ENCODE peak calls at places on chromosomes 5 and 9, in four cellular contexts. E is esophagus squamous epithelium, Z is Peyer's patch, D is suprapubic skin. C is an unnamed sample.

GRCh38 chr5:30918171-30918570 is 275.3 kb upstream of the CDH6 start:
- DNase-seq in E (no peak), Z (no peak), D (no peak), C (no peak)

GRCh38 chr5:151547364-151547763 is 43.8 kb downstream of the FAT2 start:
- DNase-seq in E (no peak), Z (no peak), D (no peak), C (no peak)

GRCh38 chr5:43156388-43156787 is 35.6 kb upstream of the NIM1K start:
- DNase-seq in E (no peak), Z (no peak), D (no peak), C (no peak)

GRCh38 chr5:153610009-153610408 is 119.5 kb downstream of the GRIA1 start:
- DNase-seq in E (no peak), Z (no peak), D (no peak), C (no peak)

GRCh38 chr5:140694276-140694675 is 3.0 kb downstream of the HARS2 start:
- DNase-seq in E (no peak), Z (no peak), D (no peak), C (no peak)

GRCh38 chr5:138946831-138947560 is 71.9 kb upstream of the LRRTM2 start:
- DNase-seq in E (no peak), Z (peak), D (peak), C (no peak)

GRCh38 chr9:21626493-21626892 is 144.4 kb upstream of the IFNE start:
- DNase-seq in E (no peak), Z (no peak), D (no peak), C (no peak)

GRCh38 chr5:115463985-115464384 is 80.6 kb downstream of the FEM1C start:
- DNase-seq in E (no peak), Z (no peak), D (no peak), C (no peak)

GRCh38 chr5:65066385-65066784 is 297.7 kb downstream of the CWC27 start:
- DNase-seq in E (no peak), Z (no peak), D (no peak), C (no peak)

GRCh38 chr9:113616716-113617496 is 153.4 kb downstream of the RGS3 start:
- DNase-seq in E (no peak), Z (peak), D (peak), C (no peak)

GRCh38 chr5:19739691-19740090 is 248.3 kb downstream of the CDH18 start:
- DNase-seq in E (no peak), Z (no peak), D (no peak), C (no peak)

GRCh38 chr5:149932445-149933350 is 11.9 kb downstream of the PDE6A start:
- DNase-seq in E (no peak), Z (no peak), D (no peak), C (no peak)

GRCh38 chr5:32505718-32506117 is 61.2 kb upstream of the ZFR start:
- DNase-seq in E (no peak), Z (no peak), D (no peak), C (no peak)

GRCh38 chr5:127519527-127519926 is 2.1 kb downstream of the PRRC1 start:
- DNase-seq in E (no peak), Z (no peak), D (no peak), C (no peak)

GRCh38 chr5:16866795-16867584 is 69.1 kb downstream of the MYO10 start:
- DNase-seq in E (no peak), Z (peak), D (no peak), C (no peak)
- H3K4me3 ChIP-seq in E (no peak), Z (no peak), D (no peak), C (no peak)

DNA sequence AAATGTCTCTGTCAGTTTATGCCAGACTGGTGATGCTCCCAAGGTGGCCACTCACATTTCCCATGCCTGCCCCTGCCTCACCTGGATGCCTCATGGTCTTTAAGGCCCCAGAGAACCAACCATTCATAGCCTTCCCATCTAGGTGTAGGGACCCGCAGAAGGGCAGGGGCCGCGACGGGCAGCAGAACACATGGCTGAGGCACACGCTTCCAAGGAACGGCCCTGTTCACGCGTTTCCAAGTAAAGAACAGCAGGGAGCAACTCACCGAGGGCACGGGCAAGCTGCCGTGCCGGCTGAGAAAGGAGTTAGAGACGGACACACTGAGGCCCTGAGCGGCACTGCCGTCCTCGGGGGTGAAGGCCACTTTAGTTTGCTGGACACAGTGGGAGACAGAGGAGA is 73.5 kb downstream of the PRRT1B start:
- DNase-seq in E (no peak), Z (no peak), D (no peak), C (no peak)
- TF ChIP-seq POLR2A in E (no peak), Z (no peak), D (no peak), C (no peak)

GRCh38 chr9:122228191-122228905 is 409 bp downstream of the LHX6 start:
- DNase-seq in E (no peak), Z (no peak), D (no peak), C (no peak)
- H3K4me3 ChIP-seq in E (peak), Z (peak), D (peak), C (peak)

GRCh38 chr9:134987376-134987775 is 69.7 kb upstream of the FCN1 start:
- DNase-seq in E (no peak), Z (no peak), D (peak), C (no peak)
- TF ChIP-seq POLR2A in E (no peak), Z (no peak), D (no peak), C (no peak)

GRCh38 chr9:95171001-95171400 is 146.5 kb downstream of the FANCC start:
- DNase-seq in E (no peak), Z (no peak), D (no peak), C (no peak)
- H3K4me3 ChIP-seq in E (no peak), Z (no peak), D (no peak), C (no peak)

GRCh38 chr5:132490484-132491367 is at the start of gene IRF1:
- DNase-seq in E (peak), Z (peak), D (peak), C (peak)
- TF ChIP-seq POLR2A in E (peak), Z (peak), D (peak), C (peak)

DNA sequence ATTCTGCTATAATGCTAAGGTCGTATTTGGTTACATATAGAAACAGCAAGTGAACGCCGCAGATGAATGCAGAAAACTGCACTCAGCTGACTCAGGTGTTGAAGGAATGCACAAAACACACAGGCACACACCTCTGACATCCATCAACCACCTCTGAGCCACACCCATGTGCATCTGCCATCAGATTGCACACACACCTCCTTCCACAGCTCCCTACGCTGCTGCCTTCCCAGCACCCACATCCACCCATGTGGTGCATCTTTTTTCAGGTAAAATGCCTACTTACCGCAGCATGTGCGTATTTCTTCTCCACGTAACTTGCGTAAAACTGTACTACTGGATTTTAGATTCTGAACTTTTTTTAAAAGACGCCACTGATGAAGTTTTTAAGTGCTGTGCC is 7.1 kb downstream of the STK10 start:
- DNase-seq in E (no peak), Z (no peak), D (no peak), C (no peak)
- H3K4me3 ChIP-seq in E (no peak), Z (no peak), D (no peak), C (no peak)

C was measured in breast epithelium.